ENCODE peak calls at places on chromosomes 5 and 9, in eight cellular contexts. R is ELR; C is astrocyte of the hippocampus; J is activated CD4-positive, alpha-beta T cell treated with anti-CD3 and anti-CD28 coated beads for 36 hours; B is stimulated activated CD8-positive, alpha-beta memory T cell treated with anti-CD3 and anti-CD28 coated beads, Interleukin-12 subunit alpha, Interleukin-12 subunit beta, amount 100 ng/mL, for 1 hour; N is left cardiac atrium; Y is adrenal gland; W is RPMI8226. H is an unnamed sample.

GRCh38 chr9:109976328-109976702 is 196.3 kb downstream of the PALM2AKAP2 start:
- DNase-seq in R (no peak), C (no peak), J (no peak), B (no peak), N (no peak), Y (no peak), W (no peak), H (no peak)

GRCh38 chr9:121912812-121913627 is 180.1 kb downstream of the TTLL11 start:
- DNase-seq in R (peak; percentile 15), C (no peak), J (no peak), B (no peak), N (no peak), Y (no peak), W (no peak), H (peak; percentile 37)

GRCh38 chr9:123548749-123549545 is 192.9 kb downstream of the CRB2 start:
- DNase-seq in R (no peak), C (no peak), J (peak; percentile 83), B (no peak), N (no peak), Y (no peak), W (no peak), H (peak; percentile 97)

GRCh38 chr5:38831909-38832308 is 13.9 kb upstream of the OSMR start:
- DNase-seq in R (peak; percentile 80), C (peak; percentile 44), J (peak; percentile 29), B (no peak), N (no peak), Y (no peak), W (peak; percentile 44), H (peak; percentile 36)

GRCh38 chr5:154396128-154396527 is 49.7 kb upstream of the SAP30L start:
- DNase-seq in R (no peak), C (no peak), J (no peak), B (no peak), N (no peak), Y (no peak), W (no peak), H (no peak)

GRCh38 chr9:35758475-35759050 is 4.5 kb upstream of the MSMP start:
- DNase-seq in R (no peak), C (peak; percentile 25), J (no peak), B (no peak), N (no peak), Y (no peak), W (no peak), H (no peak)

GRCh38 chr5:6822556-6823343 is 109.5 kb downstream of the TENT4A start:
- DNase-seq in R (no peak), C (no peak), J (no peak), B (no peak), N (no peak), Y (no peak), W (no peak), H (no peak)

GRCh38 chr9:125608488-125609224 is 98.4 kb downstream of the MAPKAP1 start:
- DNase-seq in R (no peak), C (no peak), J (no peak), B (no peak), N (no peak), Y (no peak), W (no peak), H (peak; percentile 54)

GRCh38 chr9:136494531-136495215 is 11.8 kb upstream of the SEC16A start:
- DNase-seq in R (no peak), C (no peak), J (no peak), B (no peak), N (no peak), Y (no peak), W (no peak), H (no peak)

GRCh38 chr5:136198453-136198852 is 5.5 kb upstream of the SMIM32 start:
- DNase-seq in R (no peak), C (no peak), J (no peak), B (no peak), N (no peak), Y (no peak), W (no peak), H (no peak)

GRCh38 chr5:78803386-78803785 is 154.8 kb upstream of the LHFPL2 start:
- DNase-seq in R (no peak), C (peak; percentile 34), J (no peak), B (no peak), N (peak; percentile 82), Y (peak; percentile 21), W (no peak), H (no peak)

GRCh38 chr5:115858396-115858795 is 16.7 kb downstream of the AP3S1 start:
- DNase-seq in R (no peak), C (no peak), J (no peak), B (no peak), N (no peak), Y (no peak), W (no peak), H (no peak)

GRCh38 chr9:82582693-82583092 is 480.2 kb downstream of the RASEF start:
- DNase-seq in R (no peak), C (no peak), J (no peak), B (no peak), N (no peak), Y (no peak), W (no peak), H (no peak)

GRCh38 chr5:124452389-124452788 is 294.1 kb downstream of the ZNF608 start:
- DNase-seq in R (no peak), C (no peak), J (no peak), B (no peak), N (no peak), Y (no peak), W (no peak), H (peak; percentile 10)

GRCh38 chr5:139689631-139690384 is 41.7 kb downstream of the CXXC5 start:
- DNase-seq in R (peak; percentile 57), C (peak; percentile 47), J (peak; percentile 38), B (no peak), N (no peak), Y (no peak), W (peak; percentile 41), H (no peak)

GRCh38 chr9:126108240-126108639 is 218.4 kb upstream of the MVB12B start:
- DNase-seq in R (peak; percentile 7), C (peak; percentile 35), J (no peak), B (no peak), N (no peak), Y (no peak), W (peak; percentile 16), H (no peak)

GRCh38 chr9:36036780-36037579 is at the start of gene RECK:
- DNase-seq in R (peak; percentile 84), C (peak; percentile 94), J (peak; percentile 95), B (peak; percentile 74), N (peak; percentile 95), Y (peak; percentile 90), W (peak; percentile 57), H (peak; percentile 61)

GRCh38 chr5:129963359-129963758 is 59.1 kb downstream of the CHSY3 start:
- DNase-seq in R (peak; percentile 4), C (peak; percentile 91), J (no peak), B (no peak), N (no peak), Y (no peak), W (peak; percentile 26), H (no peak)

GRCh38 chr9:107176701-107177100 is 106.4 kb upstream of the RAD23B start:
- DNase-seq in R (no peak), C (peak; percentile 19), J (no peak), B (no peak), N (no peak), Y (no peak), W (no peak), H (no peak)

GRCh38 chr5:55324815-55325418 is 17.1 kb downstream of the MTREX start:
- DNase-seq in R (peak; percentile 66), C (peak; percentile 63), J (no peak), B (no peak), N (no peak), Y (no peak), W (peak; percentile 41), H (peak; percentile 43)

GRCh38 chr5:143957455-143957854 is 145.5 kb downstream of the HMHB1 start:
- DNase-seq in R (no peak), C (no peak), J (no peak), B (no peak), N (no peak), Y (no peak), W (no peak), H (no peak)

GRCh38 chr9:70924380-70924779 is 197.0 kb downstream of the TRPM3 start:
- DNase-seq in R (peak; percentile 35), C (peak; percentile 86), J (no peak), B (no peak), N (no peak), Y (no peak), W (no peak), H (no peak)

GRCh38 chr5:42542106-42542505 is 118.9 kb downstream of the GHR start:
- DNase-seq in R (no peak), C (no peak), J (no peak), B (no peak), N (no peak), Y (no peak), W (no peak), H (no peak)

GRCh38 chr9:109520475-109521132 is 22.5 kb upstream of the PTPN3 start:
- DNase-seq in R (peak; percentile 76), C (peak; percentile 85), J (peak; percentile 70), B (peak; percentile 2), N (peak; percentile 56), Y (peak; percentile 65), W (peak; percentile 67), H (peak; percentile 49)

GRCh38 chr9:2623046-2623865 is 1.7 kb downstream of the VLDLR start:
- DNase-seq in R (peak; percentile 43), C (peak; percentile 79), J (peak; percentile 29), B (no peak), N (peak; percentile 75), Y (peak; percentile 77), W (no peak), H (peak; percentile 30)